ENCODE peak calls at places on chromosomes 6 and 20, in nine cellular contexts. I, B, H, Q, M, L, Z, F and C are unnamed samples.
A peak's percentile ranks its signal among the peaks of the same experiment; 100 is the strongest.

GRCh38 chr6:37960139-37960935 is 140.8 kb downstream of the ZFAND3 start:
- DNase-seq in I (no peak), B (no peak), H (no peak), Q (no peak), M (no peak), L (no peak), Z (no peak), F (no peak), C (no peak)

GRCh38 chr6:14598017-14598864 is 480.7 kb downstream of the CD83 start:
- DNase-seq in I (no peak), B (no peak), H (no peak), Q (no peak), M (no peak), L (no peak), Z (no peak), F (no peak), C (no peak)

GRCh38 chr6:25173951-25174474 is 105.2 kb upstream of the CARMIL1 start:
- DNase-seq in I (no peak), B (peak; percentile 98), H (peak; percentile 62), Q (peak; percentile 52), M (no peak), L (no peak), Z (peak; percentile 73), F (no peak), C (peak; percentile 66)

GRCh38 chr20:53828673-53829085 is 235.0 kb upstream of the ZNF217 start:
- DNase-seq in I (no peak), B (peak; percentile 95), H (peak; percentile 81), Q (peak; percentile 23), M (no peak), L (no peak), Z (peak; percentile 96), F (no peak), C (peak; percentile 63)

GRCh38 chr6:34839696-34840352 is 47.9 kb downstream of the BLTP3A start:
- DNase-seq in I (no peak), B (no peak), H (no peak), Q (peak; percentile 16), M (no peak), L (no peak), Z (no peak), F (no peak), C (peak; percentile 76)

GRCh38 chr6:33508935-33509926 is 54.9 kb downstream of the ZBTB9 start:
- DNase-seq in I (no peak), B (no peak), H (peak; percentile 18), Q (no peak), M (no peak), L (no peak), Z (no peak), F (no peak), C (no peak)

GRCh38 chr6:127247114-127248096 is 19.3 kb upstream of the RNF146 start:
- DNase-seq in I (no peak), B (no peak), H (peak; percentile 3), Q (no peak), M (no peak), L (no peak), Z (no peak), F (no peak), C (no peak)

GRCh38 chr20:64035066-64035932 is 683 bp upstream of the C20orf204 start:
- DNase-seq in I (no peak), B (no peak), H (no peak), Q (no peak), M (no peak), L (no peak), Z (no peak), F (no peak), C (no peak)

GRCh38 chr6:166512567-166512966 is 73.9 kb downstream of the RAMACL start:
- DNase-seq in I (no peak), B (no peak), H (no peak), Q (no peak), M (peak; percentile 49), L (no peak), Z (no peak), F (no peak), C (no peak)

GRCh38 chr20:41306061-41306727 is 11.3 kb downstream of the ZHX3 start:
- DNase-seq in I (no peak), B (no peak), H (no peak), Q (no peak), M (no peak), L (no peak), Z (no peak), F (no peak), C (no peak)

GRCh38 chr6:169961772-169962561 is 210.5 kb downstream of the ERMARD start:
- DNase-seq in I (no peak), B (no peak), H (no peak), Q (no peak), M (peak; percentile 65), L (no peak), Z (no peak), F (no peak), C (no peak)

GRCh38 chr20:39069976-39070375 is 107.8 kb downstream of the DHX35 start:
- DNase-seq in I (no peak), B (peak; percentile 8), H (peak; percentile 37), Q (no peak), M (no peak), L (no peak), Z (no peak), F (no peak), C (no peak)

GRCh38 chr6:151900897-151901485 is 93.5 kb downstream of the ESR1 start:
- DNase-seq in I (no peak), B (peak; percentile 45), H (no peak), Q (no peak), M (no peak), L (peak; percentile 37), Z (no peak), F (no peak), C (no peak)

GRCh38 chr6:166627875-166628849 is 1.1 kb upstream of the RPS6KA2 start:
- DNase-seq in I (no peak), B (peak; percentile 12), H (peak; percentile 44), Q (peak; percentile 47), M (peak; percentile 83), L (peak; percentile 84), Z (peak; percentile 91), F (no peak), C (peak; percentile 87)

GRCh38 chr6:98579089-98579488 is 255.3 kb upstream of the POU3F2 start:
- DNase-seq in I (no peak), B (peak; percentile 55), H (peak; percentile 17), Q (no peak), M (no peak), L (no peak), Z (peak; percentile 60), F (no peak), C (no peak)

GRCh38 chr20:14384411-14384810 is 47.0 kb upstream of the FLRT3 start:
- DNase-seq in I (no peak), B (peak; percentile 58), H (no peak), Q (no peak), M (no peak), L (no peak), Z (no peak), F (no peak), C (no peak)

GRCh38 chr6:126069457-126069856 is 83.1 kb downstream of the TRMT11 start:
- DNase-seq in I (no peak), B (no peak), H (no peak), Q (no peak), M (no peak), L (no peak), Z (no peak), F (no peak), C (no peak)

GRCh38 chr6:43831211-43831610 is 61.2 kb downstream of the VEGFA start:
- DNase-seq in I (no peak), B (no peak), H (no peak), Q (no peak), M (no peak), L (no peak), Z (no peak), F (no peak), C (no peak)

GRCh38 chr20:63074182-63074581 is 67.4 kb upstream of the BHLHE23 start:
- DNase-seq in I (no peak), B (no peak), H (no peak), Q (no peak), M (peak; percentile 32), L (peak; percentile 13), Z (no peak), F (no peak), C (no peak)

GRCh38 chr6:89522778-89523177 is 89.8 kb downstream of the ANKRD6 start:
- DNase-seq in I (no peak), B (no peak), H (no peak), Q (no peak), M (no peak), L (no peak), Z (no peak), F (no peak), C (no peak)

GRCh38 chr6:136751478-136751956 is 40.8 kb downstream of the MAP3K5 start:
- DNase-seq in I (no peak), B (no peak), H (peak; percentile 18), Q (no peak), M (no peak), L (no peak), Z (no peak), F (no peak), C (no peak)

GRCh38 chr6:147321260-147321659 is 117.0 kb downstream of the STXBP5 start:
- DNase-seq in I (no peak), B (no peak), H (no peak), Q (no peak), M (no peak), L (no peak), Z (no peak), F (no peak), C (no peak)

GRCh38 chr6:55528624-55529023 is 50.4 kb downstream of the HMGCLL1 start:
- DNase-seq in I (no peak), B (peak; percentile 65), H (peak; percentile 4), Q (no peak), M (no peak), L (no peak), Z (peak; percentile 4), F (no peak), C (no peak)

GRCh38 chr20:11041396-11041795 is 367.6 kb upstream of the JAG1 start:
- DNase-seq in I (no peak), B (no peak), H (no peak), Q (no peak), M (no peak), L (no peak), Z (no peak), F (no peak), C (peak; percentile 34)

GRCh38 chr6:100880149-100880900 is 804 bp downstream of the ASCC3 start:
- DNase-seq in I (no peak), B (peak; percentile 29), H (no peak), Q (no peak), M (no peak), L (no peak), Z (peak; percentile 31), F (no peak), C (peak; percentile 31)

GRCh38 chr20:54772931-54773642 is 297.7 kb downstream of the DOK5 start:
- DNase-seq in I (no peak), B (no peak), H (no peak), Q (no peak), M (no peak), L (no peak), Z (no peak), F (no peak), C (no peak)

GRCh38 chr6:3124667-3125066 is 6.2 kb downstream of the BPHL start:
- DNase-seq in I (no peak), B (no peak), H (no peak), Q (no peak), M (no peak), L (no peak), Z (no peak), F (no peak), C (no peak)

GRCh38 chr6:81487489-81487888 is 265.0 kb downstream of the TENT5A start:
- DNase-seq in I (peak; percentile 28), B (peak; percentile 70), H (no peak), Q (no peak), M (peak; percentile 64), L (no peak), Z (no peak), F (no peak), C (peak; percentile 49)

GRCh38 chr20:56249244-56249955 is 868 bp downstream of the MC3R start:
- DNase-seq in I (no peak), B (peak; percentile 1), H (peak; percentile 6), Q (no peak), M (no peak), L (peak; percentile 46), Z (no peak), F (no peak), C (peak; percentile 41)

GRCh38 chr6:15023448-15023847 is 222.4 kb upstream of the JARID2 start:
- DNase-seq in I (no peak), B (no peak), H (no peak), Q (no peak), M (no peak), L (no peak), Z (no peak), F (no peak), C (no peak)

GRCh38 chr6:135281907-135282306 is 100.8 kb downstream of the MYB start:
- DNase-seq in I (no peak), B (no peak), H (no peak), Q (no peak), M (no peak), L (no peak), Z (no peak), F (no peak), C (no peak)